ENCODE peak calls at places on chromosomes 11 and 22, in eight cellular contexts. One of them, this sample, is unnamed.

GRCh38 chr11:2943711-2944118 is 14.5 kb upstream of the PHLDA2 start:
- DNase-seq in CD8-positive, alpha-beta T cell: no peak
- DNase-seq in stomach: peak; percentile 55
- DNase-seq in ovary: peak; percentile 41
- DNase-seq in tibial nerve: no peak
- DNase-seq in naive thymus-derived CD4-positive, alpha-beta T cell: no peak
- DNase-seq in IMR-90: no peak
- DNase-seq in cardiac muscle cell: no peak
- DNase-seq in this sample: no peak

GRCh38 chr11:117875397-117876048 is 935 bp downstream of the FXYD6 start:
- DNase-seq in CD8-positive, alpha-beta T cell: peak; percentile 66
- DNase-seq in stomach: no peak
- DNase-seq in ovary: peak; percentile 60
- DNase-seq in tibial nerve: no peak
- DNase-seq in naive thymus-derived CD4-positive, alpha-beta T cell: no peak
- DNase-seq in IMR-90: no peak
- DNase-seq in cardiac muscle cell: no peak
- DNase-seq in this sample: no peak

GRCh38 chr22:23913661-23914353 is 19.6 kb downstream of the MIF start:
- DNase-seq in CD8-positive, alpha-beta T cell: peak; percentile 99
- DNase-seq in stomach: peak; percentile 100
- DNase-seq in ovary: peak; percentile 99
- DNase-seq in tibial nerve: peak; percentile 99
- DNase-seq in naive thymus-derived CD4-positive, alpha-beta T cell: peak; percentile 94
- DNase-seq in IMR-90: peak; percentile 98
- DNase-seq in cardiac muscle cell: peak; percentile 100
- DNase-seq in this sample: peak; percentile 100

GRCh38 chr11:64697663-64698375 is 25.2 kb downstream of the NRXN2 start:
- DNase-seq in CD8-positive, alpha-beta T cell: no peak
- DNase-seq in stomach: no peak
- DNase-seq in ovary: no peak
- DNase-seq in tibial nerve: no peak
- DNase-seq in naive thymus-derived CD4-positive, alpha-beta T cell: no peak
- DNase-seq in IMR-90: no peak
- DNase-seq in cardiac muscle cell: no peak
- DNase-seq in this sample: no peak

GRCh38 chr11:131370090-131370751 is at the start of gene NTM:
- DNase-seq in CD8-positive, alpha-beta T cell: no peak
- DNase-seq in stomach: peak; percentile 44
- DNase-seq in ovary: no peak
- DNase-seq in tibial nerve: peak; percentile 23
- DNase-seq in naive thymus-derived CD4-positive, alpha-beta T cell: no peak
- DNase-seq in IMR-90: peak; percentile 7
- DNase-seq in cardiac muscle cell: peak; percentile 82
- DNase-seq in this sample: peak; percentile 40

GRCh38 chr11:103043826-103044688 is 47.9 kb downstream of the DCUN1D5 start:
- DNase-seq in CD8-positive, alpha-beta T cell: no peak
- DNase-seq in stomach: no peak
- DNase-seq in ovary: no peak
- DNase-seq in tibial nerve: no peak
- DNase-seq in naive thymus-derived CD4-positive, alpha-beta T cell: no peak
- DNase-seq in IMR-90: no peak
- DNase-seq in cardiac muscle cell: no peak
- DNase-seq in this sample: no peak

GRCh38 chr11:125481531-125481930 is 14.5 kb downstream of the FEZ1 start:
- DNase-seq in CD8-positive, alpha-beta T cell: no peak
- DNase-seq in stomach: no peak
- DNase-seq in ovary: no peak
- DNase-seq in tibial nerve: no peak
- DNase-seq in naive thymus-derived CD4-positive, alpha-beta T cell: no peak
- DNase-seq in IMR-90: no peak
- DNase-seq in cardiac muscle cell: no peak
- DNase-seq in this sample: no peak

GRCh38 chr11:40338739-40339138 is 1120.7 kb downstream of the LRRC4C start:
- DNase-seq in CD8-positive, alpha-beta T cell: no peak
- DNase-seq in stomach: no peak
- DNase-seq in ovary: no peak
- DNase-seq in tibial nerve: no peak
- DNase-seq in naive thymus-derived CD4-positive, alpha-beta T cell: no peak
- DNase-seq in IMR-90: peak; percentile 80
- DNase-seq in cardiac muscle cell: peak; percentile 21
- DNase-seq in this sample: peak; percentile 45

GRCh38 chr22:40404251-40405177 is 34.1 kb downstream of the SGSM3 start:
- DNase-seq in CD8-positive, alpha-beta T cell: no peak
- DNase-seq in stomach: no peak
- DNase-seq in ovary: no peak
- DNase-seq in tibial nerve: no peak
- DNase-seq in naive thymus-derived CD4-positive, alpha-beta T cell: no peak
- DNase-seq in IMR-90: no peak
- DNase-seq in cardiac muscle cell: no peak
- DNase-seq in this sample: no peak

GRCh38 chr11:2390871-2391662 is 9.5 kb upstream of the TSSC4 start:
- DNase-seq in CD8-positive, alpha-beta T cell: no peak
- DNase-seq in stomach: no peak
- DNase-seq in ovary: peak; percentile 58
- DNase-seq in tibial nerve: no peak
- DNase-seq in naive thymus-derived CD4-positive, alpha-beta T cell: no peak
- DNase-seq in IMR-90: peak; percentile 78
- DNase-seq in cardiac muscle cell: peak; percentile 50
- DNase-seq in this sample: peak; percentile 41

DNA sequence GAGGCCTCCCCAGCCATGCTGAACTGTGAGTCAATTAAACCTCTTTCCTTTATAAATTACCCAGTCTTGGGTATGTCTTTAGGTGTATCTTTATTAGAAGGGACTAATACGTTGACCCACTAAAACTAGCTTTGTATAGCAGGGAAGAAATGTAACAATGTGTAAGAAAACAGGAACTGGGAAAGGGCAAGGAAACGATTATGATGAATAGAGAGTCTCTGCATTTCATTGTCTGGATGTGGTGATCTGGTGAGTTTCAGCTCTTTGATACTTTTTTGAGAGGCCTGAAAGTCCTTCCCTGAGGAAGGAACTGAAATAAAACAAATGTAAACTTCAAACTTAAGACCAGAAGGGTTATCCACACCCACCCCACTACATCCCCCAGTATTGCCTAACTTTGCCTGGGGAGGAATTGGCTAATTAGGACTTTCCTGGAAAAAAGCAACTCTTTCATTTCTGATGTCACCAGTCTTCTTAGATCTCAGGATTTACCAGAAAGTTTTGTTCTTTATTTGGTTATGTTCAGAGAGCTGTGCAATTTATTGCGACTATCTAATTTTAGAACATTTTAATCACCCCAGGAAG is 119.0 kb downstream of the LDLRAD3 start:
- DNase-seq in CD8-positive, alpha-beta T cell: no peak
- DNase-seq in stomach: no peak
- DNase-seq in ovary: no peak
- DNase-seq in tibial nerve: no peak
- DNase-seq in naive thymus-derived CD4-positive, alpha-beta T cell: no peak
- DNase-seq in IMR-90: no peak
- DNase-seq in cardiac muscle cell: peak; percentile 77
- DNase-seq in this sample: peak; percentile 72
- H3K9me3 ChIP-seq in CD8-positive, alpha-beta T cell: no peaks in the 10 kb centered on the region
- H3K9me3 ChIP-seq in stomach: peaks cover 10% of the 10 kb centered on the region
- H3K9me3 ChIP-seq in ovary: no peaks in the 10 kb centered on the region
- H3K9me3 ChIP-seq in tibial nerve: no peaks in the 10 kb centered on the region
- H3K9me3 ChIP-seq in naive thymus-derived CD4-positive, alpha-beta T cell: no peaks in the 10 kb centered on the region
- H3K9me3 ChIP-seq in IMR-90: peaks cover 6% of the 10 kb centered on the region
- H3K9me3 ChIP-seq in cardiac muscle cell: peaks cover 2% of the 10 kb centered on the region
- H3K9me3 ChIP-seq in this sample: peaks cover 5% of the 10 kb centered on the region

GRCh38 chr22:37010976-37011375 is 8.3 kb downstream of the TST start:
- DNase-seq in CD8-positive, alpha-beta T cell: no peak
- DNase-seq in stomach: no peak
- DNase-seq in ovary: no peak
- DNase-seq in tibial nerve: no peak
- DNase-seq in naive thymus-derived CD4-positive, alpha-beta T cell: no peak
- DNase-seq in IMR-90: no peak
- DNase-seq in cardiac muscle cell: no peak
- DNase-seq in this sample: no peak
- H3K4me1 ChIP-seq in CD8-positive, alpha-beta T cell: no peaks in the 10 kb centered on the region
- H3K4me1 ChIP-seq in stomach: peaks cover 64% of the 10 kb centered on the region
- H3K4me1 ChIP-seq in ovary: peaks cover 3% of the 10 kb centered on the region
- H3K4me1 ChIP-seq in tibial nerve: peaks cover 11% of the 10 kb centered on the region
- H3K4me1 ChIP-seq in naive thymus-derived CD4-positive, alpha-beta T cell: no peaks in the 10 kb centered on the region
- H3K4me1 ChIP-seq in IMR-90: no peaks in the 10 kb centered on the region
- H3K4me1 ChIP-seq in cardiac muscle cell: no peaks in the 10 kb centered on the region
- H3K4me1 ChIP-seq in this sample: peaks cover 34% of the 10 kb centered on the region

DNA sequence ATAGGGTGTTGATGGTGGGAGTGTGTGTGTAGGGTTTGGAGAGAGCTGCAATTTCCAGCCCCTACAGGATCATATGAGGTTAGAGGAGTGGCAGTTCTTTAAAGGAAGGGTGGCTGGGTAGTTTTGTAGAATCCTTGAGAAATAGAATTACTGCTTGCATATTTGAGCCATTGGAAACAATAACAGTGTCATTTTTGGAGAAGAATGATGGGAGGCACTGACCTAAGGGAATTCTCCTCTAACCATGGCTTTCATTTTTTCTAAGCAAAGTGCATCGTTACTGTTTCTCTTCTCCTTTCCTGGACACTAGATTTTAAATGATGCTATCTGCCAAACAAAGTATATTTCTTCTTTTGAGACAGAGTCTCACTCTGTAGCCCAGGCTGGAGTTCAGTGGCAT is 66.9 kb upstream of the RRM1 start:
- DNase-seq in CD8-positive, alpha-beta T cell: no peak
- DNase-seq in stomach: no peak
- DNase-seq in ovary: no peak
- DNase-seq in tibial nerve: no peak
- DNase-seq in naive thymus-derived CD4-positive, alpha-beta T cell: no peak
- DNase-seq in IMR-90: peak; percentile 9
- DNase-seq in cardiac muscle cell: no peak
- DNase-seq in this sample: no peak
- H3K9me3 ChIP-seq in CD8-positive, alpha-beta T cell: no peaks in the 10 kb centered on the region
- H3K9me3 ChIP-seq in stomach: no peaks in the 10 kb centered on the region
- H3K9me3 ChIP-seq in ovary: no peaks in the 10 kb centered on the region
- H3K9me3 ChIP-seq in tibial nerve: no peaks in the 10 kb centered on the region
- H3K9me3 ChIP-seq in naive thymus-derived CD4-positive, alpha-beta T cell: no peaks in the 10 kb centered on the region
- H3K9me3 ChIP-seq in IMR-90: no peaks in the 10 kb centered on the region
- H3K9me3 ChIP-seq in cardiac muscle cell: no peaks in the 10 kb centered on the region
- H3K9me3 ChIP-seq in this sample: no peaks in the 10 kb centered on the region

DNA sequence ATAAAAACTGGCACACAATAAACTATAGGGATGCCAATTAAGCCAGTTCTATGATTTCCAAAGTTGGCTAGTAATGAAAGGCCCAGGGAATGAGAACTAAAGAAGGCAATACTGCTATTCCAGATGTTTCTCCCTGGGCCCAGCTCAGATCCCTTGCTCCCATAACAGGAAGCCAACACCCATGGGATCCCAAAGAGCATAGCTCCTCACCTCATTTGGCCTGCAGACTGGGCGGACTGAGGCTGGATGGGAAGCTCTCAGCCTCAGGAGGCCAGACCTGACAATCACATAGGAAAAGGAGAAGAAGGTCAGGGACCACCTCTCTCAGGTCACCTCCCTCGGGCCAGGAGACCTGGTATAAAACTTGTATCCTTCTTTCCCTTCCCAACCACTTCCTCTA is 5.3 kb downstream of the TBC1D10A start:
- DNase-seq in CD8-positive, alpha-beta T cell: no peak
- DNase-seq in stomach: no peak
- DNase-seq in ovary: no peak
- DNase-seq in tibial nerve: no peak
- DNase-seq in naive thymus-derived CD4-positive, alpha-beta T cell: no peak
- DNase-seq in IMR-90: no peak
- DNase-seq in cardiac muscle cell: no peak
- DNase-seq in this sample: no peak
- H3K4me1 ChIP-seq in CD8-positive, alpha-beta T cell: peaks cover 91% of the 10 kb centered on the region
- H3K4me1 ChIP-seq in stomach: peaks cover 96% of the 10 kb centered on the region
- H3K4me1 ChIP-seq in ovary: peaks cover 54% of the 10 kb centered on the region
- H3K4me1 ChIP-seq in tibial nerve: peaks cover 53% of the 10 kb centered on the region
- H3K4me1 ChIP-seq in naive thymus-derived CD4-positive, alpha-beta T cell: peaks cover 60% of the 10 kb centered on the region
- H3K4me1 ChIP-seq in IMR-90: peaks cover 36% of the 10 kb centered on the region
- H3K4me1 ChIP-seq in cardiac muscle cell: peaks cover 15% of the 10 kb centered on the region
- H3K4me1 ChIP-seq in this sample: peaks cover 62% of the 10 kb centered on the region

GRCh38 chr11:37699644-37700043 is 1101.6 kb upstream of the RAG2 start:
- DNase-seq in CD8-positive, alpha-beta T cell: no peak
- DNase-seq in stomach: no peak
- DNase-seq in ovary: no peak
- DNase-seq in tibial nerve: no peak
- DNase-seq in naive thymus-derived CD4-positive, alpha-beta T cell: no peak
- DNase-seq in IMR-90: no peak
- DNase-seq in cardiac muscle cell: no peak
- DNase-seq in this sample: no peak

GRCh38 chr11:37689951-37690350 is 1091.9 kb upstream of the RAG2 start:
- DNase-seq in CD8-positive, alpha-beta T cell: no peak
- DNase-seq in stomach: no peak
- DNase-seq in ovary: no peak
- DNase-seq in tibial nerve: no peak
- DNase-seq in naive thymus-derived CD4-positive, alpha-beta T cell: no peak
- DNase-seq in IMR-90: no peak
- DNase-seq in cardiac muscle cell: no peak
- DNase-seq in this sample: peak; percentile 78

GRCh38 chr11:37695283-37695682 is 1097.2 kb upstream of the RAG2 start:
- DNase-seq in CD8-positive, alpha-beta T cell: no peak
- DNase-seq in stomach: no peak
- DNase-seq in ovary: no peak
- DNase-seq in tibial nerve: no peak
- DNase-seq in naive thymus-derived CD4-positive, alpha-beta T cell: no peak
- DNase-seq in IMR-90: no peak
- DNase-seq in cardiac muscle cell: no peak
- DNase-seq in this sample: no peak
- H3K9me3 ChIP-seq in CD8-positive, alpha-beta T cell: no peaks in the 10 kb centered on the region
- H3K9me3 ChIP-seq in stomach: peaks cover 32% of the 10 kb centered on the region
- H3K9me3 ChIP-seq in ovary: no peaks in the 10 kb centered on the region
- H3K9me3 ChIP-seq in tibial nerve: no peaks in the 10 kb centered on the region
- H3K9me3 ChIP-seq in naive thymus-derived CD4-positive, alpha-beta T cell: peaks cover 5% of the 10 kb centered on the region
- H3K9me3 ChIP-seq in IMR-90: peaks cover 4% of the 10 kb centered on the region
- H3K9me3 ChIP-seq in cardiac muscle cell: no peaks in the 10 kb centered on the region
- H3K9me3 ChIP-seq in this sample: peaks cover 24% of the 10 kb centered on the region

GRCh38 chr11:7587712-7588111 is 73.9 kb downstream of the PPFIBP2 start:
- DNase-seq in CD8-positive, alpha-beta T cell: no peak
- DNase-seq in stomach: no peak
- DNase-seq in ovary: no peak
- DNase-seq in tibial nerve: no peak
- DNase-seq in naive thymus-derived CD4-positive, alpha-beta T cell: no peak
- DNase-seq in IMR-90: no peak
- DNase-seq in cardiac muscle cell: no peak
- DNase-seq in this sample: no peak
- H3K4me1 ChIP-seq in CD8-positive, alpha-beta T cell: peaks cover 7% of the 10 kb centered on the region
- H3K4me1 ChIP-seq in stomach: peaks cover 27% of the 10 kb centered on the region
- H3K4me1 ChIP-seq in ovary: peaks cover 5% of the 10 kb centered on the region
- H3K4me1 ChIP-seq in tibial nerve: peaks cover 44% of the 10 kb centered on the region
- H3K4me1 ChIP-seq in naive thymus-derived CD4-positive, alpha-beta T cell: no peaks in the 10 kb centered on the region
- H3K4me1 ChIP-seq in IMR-90: peaks cover 6% of the 10 kb centered on the region
- H3K4me1 ChIP-seq in cardiac muscle cell: no peaks in the 10 kb centered on the region
- H3K4me1 ChIP-seq in this sample: peaks cover 32% of the 10 kb centered on the region

DNA sequence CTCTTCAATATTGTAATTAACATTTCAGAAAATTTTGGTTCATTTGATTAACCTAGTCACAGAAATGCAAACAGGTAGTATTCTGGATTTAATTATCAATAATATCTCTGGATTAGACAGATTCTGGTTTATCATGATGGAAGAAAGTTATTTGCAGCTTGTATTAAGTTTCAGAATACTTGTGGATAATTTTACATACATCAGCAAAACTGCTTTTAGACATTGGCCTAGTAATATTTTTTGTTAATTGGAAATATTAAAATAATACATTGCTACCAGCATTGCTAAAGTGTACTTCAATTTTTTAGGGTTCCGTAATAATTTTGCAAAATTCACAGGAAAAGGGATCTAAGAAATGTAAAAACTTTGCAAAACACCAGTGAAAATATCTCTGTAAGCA is 3.8 kb upstream of the OR5D14 start:
- DNase-seq in CD8-positive, alpha-beta T cell: no peak
- DNase-seq in stomach: no peak
- DNase-seq in ovary: no peak
- DNase-seq in tibial nerve: no peak
- DNase-seq in naive thymus-derived CD4-positive, alpha-beta T cell: no peak
- DNase-seq in IMR-90: no peak
- DNase-seq in cardiac muscle cell: no peak
- DNase-seq in this sample: no peak
- H3K9me3 ChIP-seq in CD8-positive, alpha-beta T cell: no peaks in the 10 kb centered on the region
- H3K9me3 ChIP-seq in stomach: no peaks in the 10 kb centered on the region
- H3K9me3 ChIP-seq in ovary: no peaks in the 10 kb centered on the region
- H3K9me3 ChIP-seq in tibial nerve: no peaks in the 10 kb centered on the region
- H3K9me3 ChIP-seq in naive thymus-derived CD4-positive, alpha-beta T cell: no peaks in the 10 kb centered on the region
- H3K9me3 ChIP-seq in IMR-90: peaks cover 7% of the 10 kb centered on the region
- H3K9me3 ChIP-seq in cardiac muscle cell: peaks cover 7% of the 10 kb centered on the region
- H3K9me3 ChIP-seq in this sample: no peaks in the 10 kb centered on the region

This sample was measured in adipocyte.